ENCODE peak calls at places on chromosome 12, in seven cellular contexts. M, Y, W, O, T, K and G are unnamed samples.

GRCh38 chr12:117854339-117855012 is 114.3 kb downstream of the KSR2 start:
- DNase-seq in M (peak; percentile 51), Y (peak; percentile 38), W (no peak), O (peak; percentile 84), T (no peak), K (no peak), G (no peak)

GRCh38 chr12:132711169-132711843 is 664 bp downstream of the PGAM5 start:
- DNase-seq in M (peak; percentile 33), Y (no peak), W (no peak), O (peak; percentile 66), T (no peak), K (no peak), G (no peak)

GRCh38 chr12:51345681-51346080 is 798 bp downstream of the CELA1 start:
- DNase-seq in M (no peak), Y (no peak), W (no peak), O (no peak), T (no peak), K (no peak), G (no peak)

GRCh38 chr12:4506870-4507269 is 31.8 kb upstream of the RAD51AP1 start:
- DNase-seq in M (no peak), Y (no peak), W (no peak), O (peak; percentile 67), T (no peak), K (no peak), G (no peak)

GRCh38 chr12:2641209-2641608 is 153.6 kb upstream of the FKBP4 start:
- DNase-seq in M (peak; percentile 7), Y (no peak), W (peak; percentile 51), O (peak; percentile 40), T (peak; percentile 70), K (no peak), G (no peak)

GRCh38 chr12:237026-237815 is 23.3 kb upstream of the SLC6A12 start:
- DNase-seq in M (peak; percentile 23), Y (peak; percentile 66), W (no peak), O (no peak), T (no peak), K (no peak), G (no peak)

GRCh38 chr12:1466481-1467260 is 127.7 kb downstream of the FBXL14 start:
- DNase-seq in M (no peak), Y (no peak), W (no peak), O (no peak), T (no peak), K (no peak), G (no peak)

GRCh38 chr12:104482748-104483147 is 26.0 kb downstream of the CHST11 start:
- DNase-seq in M (no peak), Y (no peak), W (no peak), O (no peak), T (no peak), K (no peak), G (no peak)

GRCh38 chr12:52701281-52701680 is 2.0 kb downstream of the KRT77 start:
- DNase-seq in M (no peak), Y (no peak), W (no peak), O (no peak), T (no peak), K (no peak), G (no peak)

GRCh38 chr12:26046886-26047285 is 78.0 kb downstream of the BHLHE41 start:
- DNase-seq in M (no peak), Y (no peak), W (no peak), O (no peak), T (no peak), K (no peak), G (no peak)

GRCh38 chr12:53803194-53803593 is 51.4 kb upstream of the CISTR start:
- DNase-seq in M (no peak), Y (no peak), W (no peak), O (no peak), T (no peak), K (no peak), G (no peak)

GRCh38 chr12:116284401-116284800 is 6.9 kb upstream of the MED13L start:
- DNase-seq in M (no peak), Y (no peak), W (no peak), O (peak; percentile 98), T (no peak), K (no peak), G (no peak)

GRCh38 chr12:118370601-118371000 is 2.1 kb downstream of the TAOK3 start:
- DNase-seq in M (no peak), Y (no peak), W (no peak), O (no peak), T (no peak), K (no peak), G (no peak)

GRCh38 chr12:53045646-53046045 is 4.2 kb upstream of the TNS2 start:
- DNase-seq in M (no peak), Y (no peak), W (peak; percentile 43), O (no peak), T (peak; percentile 60), K (peak; percentile 37), G (no peak)

GRCh38 chr12:95099270-95099790 is 25.9 kb upstream of the NR2C1 start:
- DNase-seq in M (no peak), Y (no peak), W (no peak), O (no peak), T (no peak), K (no peak), G (no peak)

GRCh38 chr12:26768611-26769603 is 64.1 kb downstream of the ITPR2 start:
- DNase-seq in M (no peak), Y (peak; percentile 98), W (no peak), O (no peak), T (no peak), K (no peak), G (no peak)

GRCh38 chr12:52370906-52371608 is 3.8 kb upstream of the KRT85 start:
- DNase-seq in M (peak; percentile 29), Y (no peak), W (peak; percentile 66), O (no peak), T (peak; percentile 42), K (peak; percentile 63), G (no peak)

GRCh38 chr12:93757792-93758694 is 80.9 kb downstream of the CRADD start:
- DNase-seq in M (no peak), Y (no peak), W (no peak), O (no peak), T (no peak), K (no peak), G (no peak)

GRCh38 chr12:28222959-28223662 is 32.9 kb downstream of the CCDC91 start:
- DNase-seq in M (no peak), Y (no peak), W (no peak), O (no peak), T (no peak), K (no peak), G (no peak)

GRCh38 chr12:77102691-77103090 is 37.3 kb upstream of the E2F7 start:
- DNase-seq in M (no peak), Y (no peak), W (no peak), O (no peak), T (no peak), K (no peak), G (no peak)

GRCh38 chr12:26346748-26347147 is 151.4 kb downstream of the SSPN start:
- DNase-seq in M (no peak), Y (no peak), W (no peak), O (peak; percentile 41), T (no peak), K (no peak), G (no peak)

GRCh38 chr12:87667378-87667777 is 361.8 kb downstream of the C12orf50 start:
- DNase-seq in M (no peak), Y (no peak), W (no peak), O (peak; percentile 23), T (no peak), K (no peak), G (no peak)

GRCh38 chr12:86186449-86186848 is 69.7 kb downstream of the MGAT4C start:
- DNase-seq in M (no peak), Y (peak; percentile 1), W (no peak), O (peak; percentile 27), T (no peak), K (no peak), G (no peak)

GRCh38 chr12:117188961-117189724 is 1.1 kb downstream of the FBXO21 start:
- DNase-seq in M (no peak), Y (no peak), W (peak; percentile 18), O (no peak), T (no peak), K (no peak), G (no peak)

GRCh38 chr12:117151195-117152031 is 38.9 kb downstream of the FBXO21 start:
- DNase-seq in M (no peak), Y (peak; percentile 39), W (peak; percentile 62), O (peak; percentile 55), T (peak; percentile 82), K (peak; percentile 29), G (no peak)

GRCh38 chr12:74530676-74531075 is 7.0 kb upstream of the ATXN7L3B start:
- DNase-seq in M (no peak), Y (no peak), W (no peak), O (no peak), T (no peak), K (no peak), G (no peak)

GRCh38 chr12:5428332-5429221 is 3.3 kb upstream of the NTF3 start:
- DNase-seq in M (no peak), Y (no peak), W (no peak), O (peak; percentile 16), T (no peak), K (no peak), G (no peak)

GRCh38 chr12:57491393-57492280 is 3.8 kb downstream of the MARS1 start:
- DNase-seq in M (no peak), Y (peak; percentile 44), W (no peak), O (peak; percentile 27), T (no peak), K (no peak), G (no peak)
- TF ChIP-seq CTCF in M (no peak), Y (no peak), W (no peak), O (peak; percentile 25), T (no peak), K (no peak), G (no peak)

GRCh38 chr12:108856170-108856427 is 1.3 kb downstream of the SSH1 start:
- DNase-seq in M (no peak), Y (no peak), W (no peak), O (no peak), T (no peak), K (no peak), G (no peak)
- H3K4me3 ChIP-seq in M (peak overlapping the region; percentile 85), Y (peak overlapping the region; percentile 70), W (peak overlapping the region; percentile 87), O (peak overlapping the region; percentile 88), T (peak overlapping the region; percentile 62), K (peak overlapping the region; percentile 97), G (peak overlapping the region; percentile 81)

GRCh38 chr12:64222011-64222765 is at the start of gene KICS2:
- DNase-seq in M (peak; percentile 95), Y (peak; percentile 82), W (peak; percentile 91), O (peak; percentile 95), T (peak; percentile 94), K (peak; percentile 90), G (peak; percentile 55)
- TF ChIP-seq POLR2A in M (peak; percentile 91), Y (peak; percentile 91), W (peak; percentile 55), O (peak; percentile 90), T (peak; percentile 72), K (peak; percentile 93), G (peak; percentile 80)

DNA sequence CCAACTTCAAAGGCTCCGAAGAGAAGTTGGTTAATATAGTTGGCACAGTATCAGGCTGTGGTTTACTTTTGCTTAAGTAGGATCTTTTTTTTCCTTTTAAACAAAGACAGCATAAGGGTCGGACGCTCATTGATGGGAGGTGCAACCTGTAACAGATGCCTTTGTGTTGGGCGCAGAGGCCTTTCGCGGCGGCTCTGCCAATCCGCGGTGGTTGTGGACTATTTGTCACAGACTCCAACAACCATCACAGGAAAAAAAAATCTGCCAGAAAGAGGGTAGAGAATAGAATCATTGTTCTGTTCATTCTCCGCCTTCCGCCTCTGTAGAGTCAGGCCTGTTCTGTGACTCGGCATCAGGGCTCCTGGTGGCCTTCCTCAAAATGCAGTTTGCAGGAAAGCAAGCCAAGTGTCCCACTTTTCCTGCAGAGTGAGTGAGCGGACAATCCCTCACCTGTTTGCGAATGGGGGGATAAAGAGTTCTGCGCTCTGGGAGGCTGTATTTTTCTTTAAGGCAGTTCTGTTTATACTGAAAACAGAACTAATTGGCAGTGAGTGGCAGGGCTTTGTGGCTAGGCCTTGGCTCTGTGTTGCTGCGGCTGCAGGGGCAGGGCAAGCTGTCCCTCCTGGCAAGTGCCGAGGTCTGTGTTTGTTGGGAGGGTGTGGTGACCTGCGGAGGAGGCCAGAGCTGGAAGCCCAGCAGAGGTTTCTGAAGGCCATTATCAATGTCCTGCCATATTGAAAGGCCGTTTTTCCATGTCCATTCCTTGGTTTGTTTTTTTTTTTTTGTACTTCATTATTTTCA is 83.0 kb upstream of the PIWIL1 start:
- DNase-seq in M (no peak), Y (no peak), W (no peak), O (no peak), T (no peak), K (no peak), G (no peak)
- TF ChIP-seq CTCF in M (no peak), Y (no peak), W (no peak), O (no peak), T (no peak), K (no peak), G (no peak)